ENCODE peak calls at places on chromosomes 16 and 17, in seven cellular contexts. D, I, Y, C, K, G and N are unnamed samples.

GRCh38 chr16:15608398-15609285 is 34.3 kb downstream of the MARF1 start:
- DNase-seq in D (no peak), G (no peak), C (no peak), Y (no peak), I (no peak), K (no peak), N (no peak)

GRCh38 chr16:8183186-8184099 is 406.9 kb downstream of the TMEM114 start:
- DNase-seq in G (no peak), K (no peak), I (no peak), D (peak), C (no peak), Y (no peak), N (no peak)

GRCh38 chr16:89712476-89712805 is 8.3 kb downstream of the VPS9D1 start:
- DNase-seq in I (no peak), G (no peak), K (peak), C (no peak), D (peak), Y (no peak), N (no peak)

GRCh38 chr16:14307623-14308356 is 236.7 kb downstream of the MRTFB start:
- DNase-seq in C (peak), Y (no peak), I (no peak), D (peak), K (no peak), G (peak), N (no peak)

GRCh38 chr16:66503030-66503429 is 46.9 kb downstream of the TK2 start:
- DNase-seq in K (no peak), G (peak), Y (no peak), C (no peak), D (no peak), I (no peak), N (no peak)

GRCh38 chr16:18933501-18933900 is 7.3 kb upstream of the SMG1 start:
- DNase-seq in I (no peak), D (no peak), C (no peak), Y (no peak), K (no peak), G (no peak), N (no peak)

GRCh38 chr17:10271004-10271620 is 72.7 kb upstream of the GAS7 start:
- DNase-seq in K (no peak), G (no peak), Y (no peak), I (no peak), D (no peak), C (no peak), N (no peak)

GRCh38 chr16:27298132-27298531 is 15.6 kb upstream of the IL4R start:
- DNase-seq in I (no peak), Y (no peak), K (no peak), D (no peak), G (no peak), C (no peak), N (no peak)

GRCh38 chr17:82524540-82524939 is 5.0 kb downstream of the FOXK2 start:
- DNase-seq in I (no peak), D (no peak), K (peak), G (no peak), Y (no peak), C (no peak), N (no peak)

GRCh38 chr17:39939588-39940419 is 12.3 kb downstream of the LRRC3C start:
- DNase-seq in C (peak), K (peak), D (peak), I (peak), G (no peak), Y (no peak), N (no peak)

GRCh38 chr17:35433075-35433894 is 985 bp upstream of the SLFN12 start:
- DNase-seq in I (no peak), D (peak), G (peak), K (peak), C (peak), Y (peak), N (peak)

GRCh38 chr17:20191066-20191465 is 181.9 kb downstream of the SPECC1 start:
- DNase-seq in C (peak), Y (no peak), I (no peak), K (no peak), D (no peak), G (no peak), N (no peak)

GRCh38 chr17:78805301-78805700 is 23.2 kb upstream of the CYTH1 start:
- DNase-seq in D (no peak), Y (no peak), I (no peak), K (no peak), C (no peak), G (no peak), N (peak)

GRCh38 chr17:50956750-50957523 is 90.8 kb upstream of the TOB1 start:
- DNase-seq in G (peak), C (peak), D (peak), Y (no peak), I (peak), K (peak), N (peak)

GRCh38 chr17:80861892-80862291 is 129.7 kb upstream of the CHMP6 start:
- DNase-seq in G (peak), D (no peak), Y (no peak), I (peak), K (peak), C (peak), N (peak)

GRCh38 chr17:66713533-66714042 is 121.3 kb upstream of the CACNG5 start:
- DNase-seq in Y (no peak), G (no peak), D (no peak), K (no peak), C (no peak), I (no peak), N (no peak)